ENCODE peak calls at places on chromosomes 3 and 15, in four cellular contexts. One of them, this sample, is unnamed.

GRCh38 chr3:51711352-51712019 is 4.6 kb downstream of the GRM2 start:
- DNase-seq in A549: no peak
- DNase-seq in CD4-positive, alpha-beta T cell: no peak
- DNase-seq in heart left ventricle: no peak
- DNase-seq in this sample: no peak

GRCh38 chr3:185677146-185677829 is 91.2 kb downstream of the SENP2 start:
- DNase-seq in A549: peak; percentile 61
- DNase-seq in CD4-positive, alpha-beta T cell: no peak
- DNase-seq in heart left ventricle: no peak
- DNase-seq in this sample: peak; percentile 12

GRCh38 chr15:88623061-88623460 is 1.9 kb downstream of the AEN start:
- DNase-seq in CD4-positive, alpha-beta T cell: no peak
- DNase-seq in heart left ventricle: no peak
- DNase-seq in A549: peak; percentile 81
- DNase-seq in this sample: peak; percentile 43

GRCh38 chr15:52801748-52802085 is 11.6 kb upstream of the ONECUT1 start:
- DNase-seq in heart left ventricle: no peak
- DNase-seq in A549: no peak
- DNase-seq in CD4-positive, alpha-beta T cell: no peak
- DNase-seq in this sample: no peak

GRCh38 chr3:182388506-182388905 is 404.8 kb upstream of the ATP11B start:
- DNase-seq in CD4-positive, alpha-beta T cell: no peak
- DNase-seq in A549: no peak
- DNase-seq in heart left ventricle: no peak
- DNase-seq in this sample: no peak

GRCh38 chr15:65094294-65094995 is 17.9 kb downstream of the KBTBD13 start:
- DNase-seq in A549: no peak
- DNase-seq in heart left ventricle: no peak
- DNase-seq in CD4-positive, alpha-beta T cell: no peak
- DNase-seq in this sample: no peak

GRCh38 chr15:76342046-76342381 is 5.4 kb downstream of the ISL2 start:
- DNase-seq in CD4-positive, alpha-beta T cell: no peak
- DNase-seq in A549: no peak
- DNase-seq in heart left ventricle: no peak
- DNase-seq in this sample: no peak

GRCh38 chr3:50126287-50127211 is 28.6 kb upstream of the SEMA3F start:
- DNase-seq in heart left ventricle: no peak
- DNase-seq in CD4-positive, alpha-beta T cell: no peak
- DNase-seq in A549: peak; percentile 28
- DNase-seq in this sample: no peak

GRCh38 chr3:122356402-122356801 is 26.6 kb downstream of the MIX23 start:
- DNase-seq in A549: peak; percentile 66
- DNase-seq in CD4-positive, alpha-beta T cell: peak; percentile 5
- DNase-seq in heart left ventricle: no peak
- DNase-seq in this sample: no peak

GRCh38 chr3:126345641-126346460 is 11.4 kb downstream of the KLF15 start:
- DNase-seq in CD4-positive, alpha-beta T cell: no peak
- DNase-seq in A549: no peak
- DNase-seq in heart left ventricle: peak; percentile 3
- DNase-seq in this sample: no peak
- TF ChIP-seq CTCF in CD4-positive, alpha-beta T cell: no peak
- TF ChIP-seq CTCF in A549: no peak
- TF ChIP-seq CTCF in heart left ventricle: no peak
- TF ChIP-seq CTCF in this sample: no peak

GRCh38 chr15:33671456-33671855 is 296.8 kb upstream of the CHRM5 start:
- DNase-seq in heart left ventricle: no peak
- DNase-seq in A549: no peak
- DNase-seq in CD4-positive, alpha-beta T cell: no peak
- DNase-seq in this sample: peak; percentile 69

GRCh38 chr15:33678606-33679005 is 289.7 kb upstream of the CHRM5 start:
- DNase-seq in A549: no peak
- DNase-seq in CD4-positive, alpha-beta T cell: no peak
- DNase-seq in heart left ventricle: no peak
- DNase-seq in this sample: no peak

GRCh38 chr15:33670567-33670966 is 297.7 kb upstream of the CHRM5 start:
- DNase-seq in heart left ventricle: no peak
- DNase-seq in CD4-positive, alpha-beta T cell: no peak
- DNase-seq in A549: no peak
- DNase-seq in this sample: peak; percentile 24

GRCh38 chr15:33679065-33679464 is 289.2 kb upstream of the CHRM5 start:
- DNase-seq in heart left ventricle: no peak
- DNase-seq in A549: no peak
- DNase-seq in CD4-positive, alpha-beta T cell: no peak
- DNase-seq in this sample: no peak

GRCh38 chr15:33675246-33675645 is 293.1 kb upstream of the CHRM5 start:
- DNase-seq in heart left ventricle: no peak
- DNase-seq in CD4-positive, alpha-beta T cell: no peak
- DNase-seq in A549: peak; percentile 53
- DNase-seq in this sample: peak; percentile 25
- TF ChIP-seq CTCF in heart left ventricle: no peak
- TF ChIP-seq CTCF in CD4-positive, alpha-beta T cell: no peak
- TF ChIP-seq CTCF in A549: peak; percentile 43
- TF ChIP-seq CTCF in this sample: peak; percentile 55

GRCh38 chr15:70584838-70585706 is 178.3 kb downstream of the UACA start:
- DNase-seq in CD4-positive, alpha-beta T cell: peak; percentile 45
- DNase-seq in heart left ventricle: no peak
- DNase-seq in A549: peak; percentile 52
- DNase-seq in this sample: no peak
- TF ChIP-seq CTCF in CD4-positive, alpha-beta T cell: peak; percentile 76
- TF ChIP-seq CTCF in heart left ventricle: peak; percentile 21
- TF ChIP-seq CTCF in A549: peak; percentile 89
- TF ChIP-seq CTCF in this sample: peak; percentile 27

DNA sequence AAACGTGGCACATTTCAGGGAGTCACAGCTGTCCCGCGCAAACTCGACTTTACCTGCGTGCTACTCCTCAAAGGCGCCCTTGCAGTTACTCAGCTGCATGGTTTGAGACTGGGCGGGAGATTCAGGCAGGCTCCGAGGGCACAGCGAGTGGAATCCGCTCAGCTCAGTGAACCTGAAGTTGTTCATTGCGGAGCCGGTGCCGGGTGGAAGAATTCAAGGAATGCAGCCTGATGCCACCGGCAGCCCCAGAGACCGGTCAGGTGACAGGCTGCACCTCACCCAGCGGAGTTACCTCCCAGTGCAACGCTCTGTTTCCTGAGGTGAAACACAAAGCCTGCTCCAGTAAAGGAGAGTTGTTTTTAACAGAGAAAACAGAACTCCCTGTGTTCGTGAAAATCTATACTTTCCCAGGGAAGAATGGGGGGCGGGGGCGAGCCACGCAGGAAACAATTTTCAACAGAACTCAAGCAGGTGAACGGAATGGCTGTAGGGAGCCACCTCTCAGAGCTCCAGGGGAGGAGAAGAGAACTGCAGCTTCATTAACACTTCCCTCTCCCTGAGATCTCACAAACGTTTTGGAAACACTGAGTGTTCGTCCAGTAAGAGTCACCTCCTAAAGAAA is 3.8 kb downstream of the VEPH1 start:
- DNase-seq in CD4-positive, alpha-beta T cell: no peak
- DNase-seq in heart left ventricle: no peak
- DNase-seq in A549: peak; percentile 7
- DNase-seq in this sample: no peak
- TF ChIP-seq CTCF in CD4-positive, alpha-beta T cell: no peak
- TF ChIP-seq CTCF in heart left ventricle: no peak
- TF ChIP-seq CTCF in A549: no peak
- TF ChIP-seq CTCF in this sample: no peak

GRCh38 chr3:37255990-37256308 is 81.6 kb upstream of the LRRFIP2 start:
- DNase-seq in A549: no peak
- DNase-seq in CD4-positive, alpha-beta T cell: no peak
- DNase-seq in heart left ventricle: no peak
- DNase-seq in this sample: no peak

GRCh38 chr3:37259291-37259690 is 84.9 kb upstream of the LRRFIP2 start:
- DNase-seq in A549: no peak
- DNase-seq in CD4-positive, alpha-beta T cell: no peak
- DNase-seq in heart left ventricle: no peak
- DNase-seq in this sample: no peak

GRCh38 chr3:37257581-37257980 is 83.2 kb upstream of the LRRFIP2 start:
- DNase-seq in A549: no peak
- DNase-seq in CD4-positive, alpha-beta T cell: no peak
- DNase-seq in heart left ventricle: no peak
- DNase-seq in this sample: no peak

GRCh38 chr3:37254316-37254715 is 79.9 kb upstream of the LRRFIP2 start:
- DNase-seq in A549: no peak
- DNase-seq in heart left ventricle: no peak
- DNase-seq in CD4-positive, alpha-beta T cell: no peak
- DNase-seq in this sample: no peak

GRCh38 chr3:37256447-37256846 is 82.1 kb upstream of the LRRFIP2 start:
- DNase-seq in heart left ventricle: no peak
- DNase-seq in CD4-positive, alpha-beta T cell: no peak
- DNase-seq in A549: peak; percentile 50
- DNase-seq in this sample: no peak
- TF ChIP-seq CTCF in heart left ventricle: no peak
- TF ChIP-seq CTCF in CD4-positive, alpha-beta T cell: no peak
- TF ChIP-seq CTCF in A549: no peak
- TF ChIP-seq CTCF in this sample: peak; percentile 19

DNA sequence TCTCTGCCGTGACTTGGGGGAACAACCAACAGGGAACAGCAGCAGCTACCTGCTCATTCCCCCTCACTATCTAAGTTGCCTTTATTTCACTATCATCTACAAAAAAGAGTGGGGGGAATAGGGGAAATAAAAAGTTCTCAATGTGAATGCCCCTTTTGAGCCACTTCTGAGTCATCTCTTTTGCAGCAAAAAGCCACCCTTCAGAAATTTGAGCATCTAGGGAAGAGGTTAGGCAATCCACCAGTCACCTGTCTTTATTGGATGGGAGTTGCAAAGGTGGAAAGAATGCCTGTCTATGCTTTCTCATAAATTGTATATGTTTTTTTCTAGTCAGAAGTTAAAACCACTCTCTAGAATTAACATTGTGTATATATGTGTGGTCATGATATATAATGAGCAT is 41.1 kb downstream of the GPD1L start:
- DNase-seq in CD4-positive, alpha-beta T cell: no peak
- DNase-seq in heart left ventricle: no peak
- DNase-seq in A549: no peak
- DNase-seq in this sample: no peak
- TF ChIP-seq CTCF in CD4-positive, alpha-beta T cell: no peak
- TF ChIP-seq CTCF in heart left ventricle: no peak
- TF ChIP-seq CTCF in A549: no peak
- TF ChIP-seq CTCF in this sample: no peak

GRCh38 chr3:127791221-127791913 is 30.9 kb downstream of the MGLL start:
- DNase-seq in A549: peak; percentile 59
- DNase-seq in heart left ventricle: no peak
- DNase-seq in CD4-positive, alpha-beta T cell: no peak
- DNase-seq in this sample: peak; percentile 35
- TF ChIP-seq CTCF in A549: peak; percentile 30
- TF ChIP-seq CTCF in heart left ventricle: no peak
- TF ChIP-seq CTCF in CD4-positive, alpha-beta T cell: no peak
- TF ChIP-seq CTCF in this sample: peak; percentile 55